ENCODE peak calls at places on chromosomes 13 and 19, in nine cellular contexts. Y, N, T, J, A, X, G, R and W are unnamed samples.
A peak's percentile ranks its signal among the peaks of the same experiment; 100 is the strongest.

GRCh38 chr19:32673573-32673972 is 1.4 kb downstream of the ANKRD27 start:
- DNase-seq in Y (no peak), N (no peak), T (no peak), J (no peak), A (no peak), X (no peak), G (no peak), R (no peak), W (no peak)

GRCh38 chr13:37910790-37911189 is 41.2 kb upstream of the TRPC4 start:
- DNase-seq in Y (no peak), N (no peak), T (no peak), J (peak; percentile 40), A (no peak), X (no peak), G (no peak), R (no peak), W (no peak)

GRCh38 chr19:4362871-4363545 is 19.6 kb downstream of the MPND start:
- DNase-seq in Y (no peak), N (no peak), T (no peak), J (no peak), A (no peak), X (no peak), G (no peak), R (no peak), W (no peak)

GRCh38 chr19:50705422-50706019 is 14.1 kb downstream of the SHANK1 start:
- DNase-seq in Y (peak; percentile 43), N (peak; percentile 92), T (no peak), J (peak; percentile 45), A (peak; percentile 68), X (no peak), G (no peak), R (peak; percentile 76), W (peak; percentile 67)

GRCh38 chr19:871446-872265 is 12.2 kb downstream of the CFD start:
- DNase-seq in Y (no peak), N (no peak), T (no peak), J (no peak), A (no peak), X (no peak), G (no peak), R (no peak), W (no peak)

GRCh38 chr13:79382545-79383275 is 23.3 kb downstream of the RBM26 start:
- DNase-seq in Y (no peak), N (no peak), T (no peak), J (peak; percentile 72), A (no peak), X (no peak), G (no peak), R (peak; percentile 22), W (no peak)

GRCh38 chr13:112702983-112703379 is 13.1 kb downstream of the ATP11A start:
- DNase-seq in Y (no peak), N (no peak), T (no peak), J (no peak), A (no peak), X (no peak), G (no peak), R (no peak), W (no peak)

GRCh38 chr13:20472531-20472930 is 53.1 kb downstream of the CRYL1 start:
- DNase-seq in Y (no peak), N (no peak), T (no peak), J (no peak), A (no peak), X (no peak), G (no peak), R (no peak), W (no peak)

GRCh38 chr19:16315825-16316505 is 8.7 kb upstream of the KLF2 start:
- DNase-seq in Y (peak; percentile 56), N (peak; percentile 84), T (no peak), J (peak; percentile 72), A (peak; percentile 93), X (no peak), G (peak; percentile 90), R (no peak), W (no peak)

GRCh38 chr13:31556376-31556775 is 182.9 kb upstream of the RXFP2 start:
- DNase-seq in Y (peak; percentile 39), N (no peak), T (no peak), J (no peak), A (peak; percentile 90), X (no peak), G (no peak), R (no peak), W (no peak)

GRCh38 chr19:4583961-4584669 is 24.6 kb upstream of the SEMA6B start:
- DNase-seq in Y (no peak), N (no peak), T (no peak), J (peak; percentile 36), A (no peak), X (peak; percentile 28), G (no peak), R (no peak), W (peak; percentile 42)

DNA sequence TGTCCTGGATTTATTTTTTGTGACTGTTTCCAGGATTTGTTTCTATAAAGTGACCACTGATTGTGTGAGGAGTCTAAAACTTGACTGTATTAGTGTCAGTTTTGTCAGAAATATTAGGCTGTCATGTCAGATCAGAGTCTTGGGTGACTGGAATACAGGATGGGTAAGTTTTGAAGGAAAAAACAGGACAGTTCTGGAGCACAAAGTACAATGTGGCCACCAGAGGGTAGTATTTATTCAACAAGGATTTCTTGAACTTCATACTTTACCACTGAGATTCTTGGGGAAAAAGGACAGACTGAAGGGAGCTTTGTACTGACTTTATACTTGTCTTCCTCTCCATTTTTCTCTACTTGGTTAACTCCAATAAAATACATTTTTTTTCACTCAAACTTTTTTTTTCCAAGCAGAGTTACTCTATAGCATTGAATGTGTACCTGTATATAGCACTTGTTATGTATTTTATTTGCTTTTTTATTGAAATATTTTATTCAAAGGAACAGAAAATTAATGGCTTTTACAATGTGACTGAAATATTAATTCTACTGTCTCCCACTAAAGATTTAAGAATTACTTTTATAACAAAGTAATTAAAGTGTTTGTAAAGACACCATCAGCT is 51.1 kb downstream of the LMO7 start:
- DNase-seq in Y (peak; percentile 24), N (peak; percentile 66), T (no peak), J (peak; percentile 31), A (peak; percentile 41), X (no peak), G (no peak), R (no peak), W (no peak)
- TF ChIP-seq CTCF in Y (peak; percentile 33), N (peak; percentile 66), T (peak; percentile 36), J (peak; percentile 77), A (peak; percentile 58), X (no peak), G (no peak), R (peak; percentile 32), W (peak; percentile 47)

GRCh38 chr19:13723206-13723605 is 41.1 kb upstream of the MRI1 start:
- DNase-seq in Y (no peak), N (no peak), T (no peak), J (peak; percentile 35), A (no peak), X (no peak), G (no peak), R (no peak), W (no peak)

GRCh38 chr19:13717194-13717643 is 47.1 kb upstream of the MRI1 start:
- DNase-seq in Y (no peak), N (no peak), T (no peak), J (no peak), A (no peak), X (no peak), G (no peak), R (no peak), W (no peak)

GRCh38 chr19:13712767-13713201 is 51.5 kb upstream of the MRI1 start:
- DNase-seq in Y (no peak), N (peak; percentile 68), T (no peak), J (no peak), A (no peak), X (no peak), G (no peak), R (no peak), W (no peak)

GRCh38 chr19:13718733-13719132 is 45.6 kb upstream of the MRI1 start:
- DNase-seq in Y (no peak), N (peak; percentile 91), T (no peak), J (peak; percentile 56), A (peak; percentile 28), X (no peak), G (no peak), R (no peak), W (no peak)
- TF ChIP-seq CTCF in Y (peak; percentile 31), N (peak; percentile 67), T (no peak), J (peak; percentile 77), A (peak; percentile 52), X (no peak), G (no peak), R (no peak), W (no peak)

GRCh38 chr13:72473321-72473720 is 254.1 kb downstream of the MZT1 start:
- DNase-seq in Y (no peak), N (no peak), T (no peak), J (no peak), A (no peak), X (no peak), G (no peak), R (no peak), W (no peak)
- TF ChIP-seq CTCF in Y (no peak), N (no peak), T (no peak), J (no peak), A (no peak), X (no peak), G (no peak), R (no peak), W (no peak)

DNA sequence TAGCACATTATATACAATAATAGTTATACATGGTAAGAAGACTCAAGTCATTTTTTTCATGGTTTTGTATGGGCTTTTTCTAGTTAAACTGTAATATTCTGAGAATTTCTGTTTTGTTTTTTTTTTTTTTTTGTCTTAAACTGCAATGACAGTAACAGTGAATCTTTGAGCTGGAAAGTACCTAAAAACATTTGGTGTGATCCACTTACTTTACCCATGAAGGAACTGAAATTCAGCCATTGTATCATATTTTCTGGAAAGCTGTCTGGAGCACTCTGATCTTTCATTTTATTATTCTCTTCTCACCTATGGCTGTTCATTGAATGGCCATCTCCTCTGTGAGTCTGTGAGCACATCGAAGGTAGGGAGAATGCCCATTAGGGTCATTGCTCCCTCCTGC is 37.8 kb downstream of the MYO16 start:
- DNase-seq in Y (no peak), N (no peak), T (no peak), J (no peak), A (no peak), X (no peak), G (no peak), R (no peak), W (no peak)
- TF ChIP-seq CTCF in Y (no peak), N (no peak), T (no peak), J (no peak), A (no peak), X (no peak), G (no peak), R (no peak), W (no peak)